ENCODE peak calls at places on chromosomes 12 and 14, in seven cellular contexts. One of them, this sample, is unnamed.

GRCh38 chr14:92785601-92786426 is 8.3 kb upstream of the GOLGA5 start:
- DNase-seq in BE2C: no peak
- DNase-seq in bronchial epithelial cell: peak
- DNase-seq in Caco-2: no peak
- DNase-seq in GM13976: no peak
- DNase-seq in astrocyte of the cerebellum: peak
- DNase-seq in A549: no peak
- DNase-seq in this sample: peak

GRCh38 chr12:98123186-98123585 is 392.2 kb upstream of the TMPO start:
- DNase-seq in bronchial epithelial cell: no peak
- DNase-seq in BE2C: no peak
- DNase-seq in astrocyte of the cerebellum: no peak
- DNase-seq in A549: no peak
- DNase-seq in Caco-2: no peak
- DNase-seq in GM13976: no peak
- DNase-seq in this sample: no peak

GRCh38 chr14:99479903-99480855 is 480 bp downstream of the SETD3 start:
- DNase-seq in GM13976: peak
- DNase-seq in bronchial epithelial cell: peak
- DNase-seq in BE2C: peak
- DNase-seq in astrocyte of the cerebellum: peak
- DNase-seq in Caco-2: peak
- DNase-seq in A549: peak
- DNase-seq in this sample: no peak

GRCh38 chr14:91873476-91874265 is 6.3 kb upstream of the TC2N start:
- DNase-seq in BE2C: no peak
- DNase-seq in GM13976: peak
- DNase-seq in Caco-2: no peak
- DNase-seq in A549: no peak
- DNase-seq in bronchial epithelial cell: peak
- DNase-seq in astrocyte of the cerebellum: no peak
- DNase-seq in this sample: no peak

GRCh38 chr12:116855744-116856470 is 25.3 kb downstream of the HRK start:
- DNase-seq in BE2C: no peak
- DNase-seq in bronchial epithelial cell: no peak
- DNase-seq in astrocyte of the cerebellum: no peak
- DNase-seq in A549: no peak
- DNase-seq in GM13976: no peak
- DNase-seq in Caco-2: no peak
- DNase-seq in this sample: no peak

GRCh38 chr12:103441437-103442186 is 54.2 kb downstream of the C12orf42 start:
- DNase-seq in bronchial epithelial cell: no peak
- DNase-seq in BE2C: no peak
- DNase-seq in GM13976: peak
- DNase-seq in A549: no peak
- DNase-seq in astrocyte of the cerebellum: no peak
- DNase-seq in Caco-2: no peak
- DNase-seq in this sample: no peak

GRCh38 chr12:64085996-64086395 is 136.1 kb downstream of the KICS2 start:
- DNase-seq in Caco-2: no peak
- DNase-seq in bronchial epithelial cell: peak
- DNase-seq in A549: no peak
- DNase-seq in BE2C: no peak
- DNase-seq in astrocyte of the cerebellum: no peak
- DNase-seq in GM13976: no peak
- DNase-seq in this sample: peak

GRCh38 chr14:59787045-59787674 is 83.4 kb downstream of the RTN1 start:
- DNase-seq in A549: no peak
- DNase-seq in GM13976: no peak
- DNase-seq in BE2C: no peak
- DNase-seq in astrocyte of the cerebellum: no peak
- DNase-seq in Caco-2: no peak
- DNase-seq in bronchial epithelial cell: no peak
- DNase-seq in this sample: no peak

GRCh38 chr14:64952598-64953309 is 10.2 kb upstream of the GPX2 start:
- DNase-seq in BE2C: no peak
- DNase-seq in GM13976: peak
- DNase-seq in A549: no peak
- DNase-seq in Caco-2: no peak
- DNase-seq in astrocyte of the cerebellum: no peak
- DNase-seq in bronchial epithelial cell: no peak
- DNase-seq in this sample: no peak

GRCh38 chr12:107446476-107446875 is 239.1 kb upstream of the PWP1 start:
- DNase-seq in Caco-2: no peak
- DNase-seq in GM13976: no peak
- DNase-seq in BE2C: no peak
- DNase-seq in bronchial epithelial cell: no peak
- DNase-seq in A549: no peak
- DNase-seq in astrocyte of the cerebellum: no peak
- DNase-seq in this sample: no peak

GRCh38 chr12:59459966-59460365 is 135.9 kb upstream of the SLC16A7 start:
- DNase-seq in bronchial epithelial cell: peak
- DNase-seq in BE2C: no peak
- DNase-seq in GM13976: no peak
- DNase-seq in astrocyte of the cerebellum: no peak
- DNase-seq in A549: no peak
- DNase-seq in Caco-2: no peak
- DNase-seq in this sample: peak

GRCh38 chr12:115023279-115023678 is 339.3 kb upstream of the TBX3 start:
- DNase-seq in Caco-2: no peak
- DNase-seq in astrocyte of the cerebellum: peak
- DNase-seq in bronchial epithelial cell: no peak
- DNase-seq in A549: no peak
- DNase-seq in BE2C: no peak
- DNase-seq in GM13976: no peak
- DNase-seq in this sample: peak

DNA sequence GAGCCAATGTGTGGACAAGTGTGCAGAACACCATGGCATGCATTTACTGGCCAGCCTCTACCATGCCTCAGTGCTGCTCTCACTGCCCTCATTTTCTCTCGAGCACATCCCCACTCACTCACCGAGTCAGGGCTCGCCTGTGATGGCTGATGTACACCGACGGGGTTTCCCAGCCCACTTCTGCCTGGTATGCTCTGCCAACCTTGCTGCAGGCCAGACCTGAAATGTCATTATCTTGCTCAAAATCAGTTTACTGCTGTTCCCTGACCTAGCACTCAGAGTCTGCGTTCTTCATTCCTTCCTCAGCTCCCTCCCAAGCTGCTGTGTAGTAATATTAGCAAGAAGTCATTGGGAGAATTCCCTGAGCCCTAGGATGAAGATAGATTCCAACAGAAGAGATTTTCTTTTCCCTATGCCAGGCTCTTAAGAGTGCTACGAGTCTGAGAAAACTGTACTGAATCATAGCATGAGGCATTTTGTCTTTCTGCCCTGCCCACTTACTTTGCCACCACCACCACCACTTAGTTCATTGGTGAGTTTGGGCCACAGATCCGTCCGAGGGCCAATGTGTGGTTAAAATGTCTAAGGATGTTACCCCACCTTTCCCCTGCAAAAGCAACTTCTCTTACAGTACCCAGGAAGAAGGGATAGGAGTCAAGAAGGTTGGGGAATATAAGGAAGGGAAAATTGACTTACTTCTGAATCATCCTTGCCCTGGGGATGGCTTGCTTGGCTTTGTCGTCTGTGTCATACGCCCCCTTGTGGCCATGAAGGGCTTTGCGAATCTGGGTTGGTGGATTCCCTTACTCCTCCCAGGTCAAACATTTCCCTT is 51.0 kb downstream of the BMAL2 start:
- DNase-seq in A549: peak
- DNase-seq in GM13976: peak
- DNase-seq in BE2C: peak
- DNase-seq in Caco-2: peak
- DNase-seq in astrocyte of the cerebellum: peak
- DNase-seq in bronchial epithelial cell: peak
- DNase-seq in this sample: peak
- TF ChIP-seq CTCF in A549: peak
- TF ChIP-seq CTCF in GM13976: peak
- TF ChIP-seq CTCF in BE2C: peak
- TF ChIP-seq CTCF in Caco-2: peak
- TF ChIP-seq CTCF in astrocyte of the cerebellum: peak
- TF ChIP-seq CTCF in bronchial epithelial cell: peak
- TF ChIP-seq CTCF in this sample: peak

GRCh38 chr14:89773151-89773550 is 181.4 kb downstream of the EFCAB11 start:
- DNase-seq in Caco-2: no peak
- DNase-seq in bronchial epithelial cell: no peak
- DNase-seq in BE2C: no peak
- DNase-seq in GM13976: peak
- DNase-seq in astrocyte of the cerebellum: no peak
- DNase-seq in A549: no peak
- DNase-seq in this sample: no peak
- TF ChIP-seq CTCF in Caco-2: no peak
- TF ChIP-seq CTCF in bronchial epithelial cell: no peak
- TF ChIP-seq CTCF in BE2C: no peak
- TF ChIP-seq CTCF in GM13976: no peak
- TF ChIP-seq CTCF in astrocyte of the cerebellum: no peak
- TF ChIP-seq CTCF in A549: no peak
- TF ChIP-seq CTCF in this sample: no peak

GRCh38 chr14:20606190-20606901 is 15.2 kb upstream of the RNASE12 start:
- DNase-seq in bronchial epithelial cell: peak
- DNase-seq in GM13976: peak
- DNase-seq in astrocyte of the cerebellum: no peak
- DNase-seq in Caco-2: peak
- DNase-seq in BE2C: peak
- DNase-seq in A549: peak
- DNase-seq in this sample: no peak
- TF ChIP-seq CTCF in bronchial epithelial cell: peak
- TF ChIP-seq CTCF in GM13976: peak
- TF ChIP-seq CTCF in astrocyte of the cerebellum: peak
- TF ChIP-seq CTCF in Caco-2: peak
- TF ChIP-seq CTCF in BE2C: peak
- TF ChIP-seq CTCF in A549: peak
- TF ChIP-seq CTCF in this sample: peak

GRCh38 chr12:112714166-112714565 is 77.4 kb upstream of the RPH3A start:
- DNase-seq in A549: no peak
- DNase-seq in Caco-2: no peak
- DNase-seq in BE2C: no peak
- DNase-seq in GM13976: no peak
- DNase-seq in astrocyte of the cerebellum: no peak
- DNase-seq in bronchial epithelial cell: no peak
- DNase-seq in this sample: no peak

GRCh38 chr12:112711026-112711425 is 80.5 kb upstream of the RPH3A start:
- DNase-seq in bronchial epithelial cell: peak
- DNase-seq in Caco-2: no peak
- DNase-seq in astrocyte of the cerebellum: no peak
- DNase-seq in BE2C: no peak
- DNase-seq in GM13976: no peak
- DNase-seq in A549: no peak
- DNase-seq in this sample: no peak

GRCh38 chr12:112711507-112711906 is 80.0 kb upstream of the RPH3A start:
- DNase-seq in bronchial epithelial cell: no peak
- DNase-seq in BE2C: no peak
- DNase-seq in Caco-2: no peak
- DNase-seq in A549: no peak
- DNase-seq in astrocyte of the cerebellum: no peak
- DNase-seq in GM13976: no peak
- DNase-seq in this sample: no peak

GRCh38 chr12:112716099-112717093 is 75.2 kb upstream of the RPH3A start:
- DNase-seq in bronchial epithelial cell: peak
- DNase-seq in astrocyte of the cerebellum: no peak
- DNase-seq in A549: peak
- DNase-seq in BE2C: peak
- DNase-seq in GM13976: no peak
- DNase-seq in Caco-2: no peak
- DNase-seq in this sample: no peak
- TF ChIP-seq CTCF in bronchial epithelial cell: no peak
- TF ChIP-seq CTCF in astrocyte of the cerebellum: no peak
- TF ChIP-seq CTCF in A549: no peak
- TF ChIP-seq CTCF in BE2C: peak
- TF ChIP-seq CTCF in GM13976: no peak
- TF ChIP-seq CTCF in Caco-2: no peak
- TF ChIP-seq CTCF in this sample: no peak

DNA sequence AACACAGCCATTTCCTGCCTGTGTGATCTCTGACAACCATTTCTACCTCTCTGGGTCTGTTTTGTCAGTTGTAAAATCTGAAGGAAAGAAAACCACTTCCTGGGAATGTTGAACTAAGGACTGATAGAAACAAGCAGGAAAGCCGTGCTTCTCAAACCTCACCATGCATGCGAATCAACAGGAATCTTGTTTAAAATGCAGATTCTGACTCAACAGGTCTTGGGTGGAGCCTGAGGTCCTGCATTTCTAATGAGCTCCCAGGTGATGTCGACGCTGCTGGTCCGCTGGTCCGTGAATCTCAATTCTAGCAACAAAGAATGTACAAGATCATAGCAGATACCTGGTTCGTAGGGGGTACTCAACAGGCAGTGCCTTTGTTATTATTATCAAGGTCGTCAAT is 38.0 kb upstream of the GPATCH2L start:
- DNase-seq in astrocyte of the cerebellum: no peak
- DNase-seq in A549: no peak
- DNase-seq in BE2C: no peak
- DNase-seq in bronchial epithelial cell: no peak
- DNase-seq in GM13976: no peak
- DNase-seq in Caco-2: no peak
- DNase-seq in this sample: no peak
- TF ChIP-seq CTCF in astrocyte of the cerebellum: no peak
- TF ChIP-seq CTCF in A549: no peak
- TF ChIP-seq CTCF in BE2C: no peak
- TF ChIP-seq CTCF in bronchial epithelial cell: no peak
- TF ChIP-seq CTCF in GM13976: no peak
- TF ChIP-seq CTCF in Caco-2: no peak
- TF ChIP-seq CTCF in this sample: no peak

GRCh38 chr12:57459750-57460400 is at the start of gene GLI1:
- DNase-seq in bronchial epithelial cell: no peak
- DNase-seq in Caco-2: no peak
- DNase-seq in A549: peak
- DNase-seq in GM13976: peak
- DNase-seq in astrocyte of the cerebellum: peak
- DNase-seq in BE2C: peak
- DNase-seq in this sample: peak
- TF ChIP-seq CTCF in bronchial epithelial cell: no peak
- TF ChIP-seq CTCF in Caco-2: no peak
- TF ChIP-seq CTCF in A549: no peak
- TF ChIP-seq CTCF in GM13976: no peak
- TF ChIP-seq CTCF in astrocyte of the cerebellum: no peak
- TF ChIP-seq CTCF in BE2C: no peak
- TF ChIP-seq CTCF in this sample: no peak

GRCh38 chr14:63493246-63493645 is 49.9 kb downstream of the PPP2R5E start:
- DNase-seq in Caco-2: no peak
- DNase-seq in bronchial epithelial cell: peak
- DNase-seq in astrocyte of the cerebellum: no peak
- DNase-seq in BE2C: peak
- DNase-seq in GM13976: peak
- DNase-seq in A549: no peak
- DNase-seq in this sample: no peak
- TF ChIP-seq CTCF in Caco-2: no peak
- TF ChIP-seq CTCF in bronchial epithelial cell: peak
- TF ChIP-seq CTCF in astrocyte of the cerebellum: peak
- TF ChIP-seq CTCF in BE2C: peak
- TF ChIP-seq CTCF in GM13976: no peak
- TF ChIP-seq CTCF in A549: peak
- TF ChIP-seq CTCF in this sample: peak

This sample was measured in AG09319.